ENCODE peak calls at places on chromosomes 5 and 9, in ten cellular contexts. P is Panc1, C is left ventricle myocardium inferior, O is HAP-1, Y is AG09309, Q is epithelial cell of proximal tubule, L is GM23248, W is endodermal cell, I is cardiac fibroblast, V is PC-9. D is an unnamed sample.

GRCh38 chr5:142070000-142070399 is 38.6 kb upstream of the NDFIP1 start:
- DNase-seq in Q (no peak), L (no peak), Y (no peak), P (no peak), O (no peak), I (no peak), C (no peak), W (no peak), V (no peak), D (no peak)

GRCh38 chr5:14153932-14154646 is 10.9 kb downstream of the TRIO start:
- DNase-seq in L (peak), V (no peak), Q (no peak), C (peak), I (peak), Y (peak), P (no peak), O (no peak), W (peak), D (peak)

GRCh38 chr9:119868694-119869093 is 499.5 kb upstream of the BRINP1 start:
- DNase-seq in P (no peak), Q (no peak), L (no peak), W (peak), C (no peak), O (no peak), I (no peak), V (no peak), Y (no peak), D (no peak)

GRCh38 chr9:4592325-4592724 is 69.8 kb upstream of the PLPP6 start:
- DNase-seq in Q (no peak), V (no peak), P (no peak), Y (no peak), O (no peak), C (no peak), I (no peak), L (no peak), W (no peak), D (no peak)

GRCh38 chr5:5078009-5078897 is 61.9 kb upstream of the ADAMTS16 start:
- DNase-seq in Q (peak), V (no peak), Y (no peak), P (no peak), L (no peak), I (no peak), W (peak), C (no peak), O (no peak), D (no peak)

GRCh38 chr5:35371971-35372426 is 141.7 kb upstream of the PRLR start:
- DNase-seq in V (no peak), I (peak), C (no peak), L (no peak), W (no peak), Q (no peak), O (no peak), Y (no peak), P (no peak), D (no peak)

GRCh38 chr5:56190500-56190899 is 42.6 kb downstream of the ANKRD55 start:
- DNase-seq in C (peak), O (no peak), Y (peak), V (no peak), L (peak), W (no peak), I (peak), Q (no peak), P (no peak), D (no peak)

GRCh38 chr9:34546834-34547827 is 24.3 kb upstream of the ENHO start:
- DNase-seq in I (peak), C (peak), V (no peak), L (peak), W (peak), P (no peak), Y (peak), Q (no peak), O (peak), D (peak)

DNA sequence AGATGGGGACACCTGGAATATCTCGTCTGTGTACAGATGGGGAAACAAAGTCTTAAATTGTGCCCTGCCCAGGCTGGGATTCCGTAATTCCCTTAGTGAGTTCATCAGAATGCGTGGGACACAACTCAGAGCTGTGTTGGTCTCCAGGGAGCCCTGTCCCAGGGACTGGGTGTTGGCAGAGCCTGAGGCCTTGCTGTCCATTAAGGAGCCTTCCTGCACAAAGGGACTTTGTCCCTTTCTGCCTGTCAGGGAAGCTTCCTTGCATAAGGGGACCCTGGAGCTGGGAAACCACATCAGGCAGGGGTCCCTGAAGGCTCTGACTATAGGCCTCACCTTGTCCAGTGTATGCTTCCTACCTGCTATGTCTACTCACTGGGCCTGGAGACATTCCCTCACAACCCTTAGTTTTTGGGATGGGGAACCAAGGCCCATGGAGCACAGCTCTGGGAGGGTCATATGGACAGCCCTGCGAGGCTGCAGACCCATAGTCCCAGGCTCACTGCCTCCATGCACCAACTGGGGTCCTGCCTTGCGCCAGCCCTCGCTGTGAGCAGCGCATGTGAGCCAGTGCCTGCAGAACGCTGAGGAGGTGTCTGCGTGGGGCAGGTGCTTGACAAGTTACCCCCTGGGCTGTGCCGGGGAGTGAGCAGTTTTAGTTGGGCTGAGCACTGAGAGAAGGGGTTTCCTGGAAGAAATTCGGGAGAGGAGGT is 1.6 kb downstream of the CARD19 start:
- DNase-seq in O (no peak), Y (no peak), V (no peak), P (no peak), W (peak), L (peak), C (no peak), Q (no peak), I (no peak), D (no peak)
- H3K4me3 ChIP-seq in O (peak), Y (peak), V (peak), P (peak), W (peak), L (peak), C (peak), Q (peak), I (peak), D (peak)

GRCh38 chr5:140630296-140630695 is 2.7 kb downstream of the CD14 start:
- DNase-seq in C (no peak), I (no peak), L (peak), P (no peak), W (no peak), Y (peak), Q (no peak), V (peak), O (no peak), D (no peak)
- H3K4me3 ChIP-seq in C (peak), I (no peak), L (no peak), P (no peak), W (no peak), Y (no peak), Q (no peak), V (no peak), O (no peak), D (no peak)

GRCh38 chr5:115627295-115627825 is 1.5 kb upstream of the TMED7 start:
- DNase-seq in O (no peak), I (no peak), C (no peak), P (no peak), Y (no peak), W (no peak), V (no peak), L (peak), Q (no peak), D (no peak)
- H3K4me3 ChIP-seq in O (no peak), I (no peak), C (no peak), P (no peak), Y (no peak), W (no peak), V (no peak), L (no peak), Q (no peak), D (no peak)

GRCh38 chr5:160167623-160168165 is 48.4 kb upstream of the PWWP2A start:
- DNase-seq in W (no peak), V (peak), L (no peak), Y (no peak), I (no peak), Q (no peak), C (no peak), O (no peak), P (no peak), D (no peak)

GRCh38 chr5:160166069-160166972 is 47.1 kb upstream of the PWWP2A start:
- DNase-seq in I (no peak), C (no peak), L (no peak), Y (no peak), W (peak), O (peak), P (no peak), Q (no peak), V (no peak), D (no peak)

GRCh38 chr5:160165137-160166068 is 46.2 kb upstream of the PWWP2A start:
- DNase-seq in C (peak), Q (peak), W (peak), O (peak), I (peak), L (peak), V (peak), Y (peak), P (peak), D (peak)

GRCh38 chr5:160169326-160169725 is 50.1 kb upstream of the PWWP2A start:
- DNase-seq in P (no peak), Y (peak), O (no peak), I (peak), V (no peak), C (no peak), L (peak), W (no peak), Q (no peak), D (no peak)

DNA sequence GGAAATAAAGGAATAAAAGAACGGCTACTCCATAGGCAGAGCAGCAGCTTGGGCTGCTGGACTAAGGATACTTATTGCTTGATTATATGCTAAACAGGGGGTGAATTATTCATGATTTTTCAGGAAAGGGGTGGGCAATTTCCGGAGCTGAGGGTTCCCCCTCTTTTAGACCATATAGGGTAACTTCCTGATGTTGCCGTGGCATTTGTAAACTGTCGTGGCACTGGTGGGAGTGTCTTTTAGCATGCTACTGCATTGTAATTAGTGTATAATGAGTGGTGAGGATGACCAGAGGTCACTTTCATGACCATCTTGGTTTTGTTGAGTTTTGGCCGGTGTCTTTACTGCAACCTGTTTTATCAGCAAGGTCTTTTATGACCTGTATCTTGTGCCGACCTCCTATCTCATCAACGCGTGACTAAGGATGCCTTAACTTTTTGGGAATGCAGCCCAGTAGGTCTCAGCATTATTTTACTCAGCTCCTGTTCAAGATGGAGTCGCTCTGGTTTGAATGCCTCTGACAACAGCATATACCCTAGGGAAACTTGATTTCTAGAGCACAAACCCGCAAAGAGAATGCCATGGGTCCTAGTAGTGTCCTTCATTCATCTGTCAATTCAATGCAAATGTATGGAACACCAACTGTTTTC is 47.8 kb upstream of the PWWP2A start:
- DNase-seq in I (peak), C (no peak), V (no peak), Q (no peak), Y (no peak), W (peak), P (no peak), O (no peak), L (no peak), D (no peak)
- H3K4me3 ChIP-seq in I (no peak), C (no peak), V (no peak), Q (no peak), Y (no peak), W (no peak), P (no peak), O (no peak), L (no peak), D (no peak)

DNA sequence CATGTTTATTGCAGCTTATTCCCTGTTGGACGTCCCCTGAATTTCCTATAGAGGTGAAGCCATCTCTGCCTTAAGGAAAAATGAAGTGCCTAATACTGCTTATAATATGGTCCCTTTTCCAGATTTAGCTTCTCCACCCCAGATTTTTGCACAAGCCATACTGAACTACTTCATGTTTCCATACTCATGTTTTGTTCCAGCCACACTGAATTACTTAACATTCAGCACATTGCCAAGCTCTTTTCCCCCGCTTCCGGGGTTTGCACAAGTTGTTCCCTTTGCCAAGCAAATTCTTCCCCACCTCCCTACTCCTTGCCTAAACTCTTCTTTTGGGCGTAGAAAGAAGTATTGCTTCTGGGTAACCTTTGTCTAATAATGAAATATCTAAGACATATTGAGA is 1.7 kb upstream of the CNTRL start:
- DNase-seq in Q (no peak), L (peak), W (no peak), C (peak), V (no peak), I (peak), P (peak), Y (peak), O (no peak), D (peak)
- H3K4me3 ChIP-seq in Q (no peak), L (peak), W (no peak), C (peak), V (no peak), I (no peak), P (peak), Y (no peak), O (no peak), D (no peak)